ENCODE peak calls at places on chromosomes 13 and 19, in ten cellular contexts. One of them, this sample, is unnamed. For H3K36me3, the result is how much of the 10 kb centered on the place peaks cover.

GRCh38 chr13:29847501-29847983 is 2.9 kb downstream of the UBL3 start:
- DNase-seq in DND-41: no peak
- DNase-seq in heart right ventricle: peak
- DNase-seq in gastrocnemius medialis: no peak
- DNase-seq in HCT116: no peak
- DNase-seq in BE2C: peak
- DNase-seq in ascending aorta: no peak
- DNase-seq in breast epithelium: no peak
- DNase-seq in lower lobe of right lung: no peak
- DNase-seq in pancreas: no peak
- DNase-seq in this sample: no peak

GRCh38 chr13:42239644-42240043 is 32.3 kb upstream of the AKAP11 start:
- DNase-seq in BE2C: no peak
- DNase-seq in gastrocnemius medialis: no peak
- DNase-seq in breast epithelium: no peak
- DNase-seq in lower lobe of right lung: no peak
- DNase-seq in HCT116: no peak
- DNase-seq in ascending aorta: no peak
- DNase-seq in DND-41: no peak
- DNase-seq in heart right ventricle: no peak
- DNase-seq in pancreas: no peak
- DNase-seq in this sample: no peak

GRCh38 chr19:18408053-18408476 is 10.6 kb upstream of the LRRC25 start:
- DNase-seq in ascending aorta: no peak
- DNase-seq in pancreas: no peak
- DNase-seq in breast epithelium: no peak
- DNase-seq in HCT116: no peak
- DNase-seq in BE2C: peak
- DNase-seq in DND-41: peak
- DNase-seq in gastrocnemius medialis: no peak
- DNase-seq in heart right ventricle: peak
- DNase-seq in lower lobe of right lung: peak
- DNase-seq in this sample: no peak

GRCh38 chr13:26749285-26749684 is 11.3 kb downstream of the GPR12 start:
- DNase-seq in pancreas: no peak
- DNase-seq in ascending aorta: no peak
- DNase-seq in BE2C: no peak
- DNase-seq in lower lobe of right lung: no peak
- DNase-seq in breast epithelium: no peak
- DNase-seq in heart right ventricle: no peak
- DNase-seq in gastrocnemius medialis: no peak
- DNase-seq in HCT116: no peak
- DNase-seq in DND-41: no peak
- DNase-seq in this sample: no peak

GRCh38 chr13:40207110-40207478 is 459.3 kb downstream of the FOXO1 start:
- DNase-seq in BE2C: no peak
- DNase-seq in DND-41: no peak
- DNase-seq in pancreas: no peak
- DNase-seq in lower lobe of right lung: no peak
- DNase-seq in heart right ventricle: no peak
- DNase-seq in breast epithelium: no peak
- DNase-seq in ascending aorta: no peak
- DNase-seq in HCT116: no peak
- DNase-seq in gastrocnemius medialis: no peak
- DNase-seq in this sample: no peak

GRCh38 chr19:13016628-13017305 is 21.5 kb downstream of the NFIX start:
- DNase-seq in HCT116: no peak
- DNase-seq in lower lobe of right lung: no peak
- DNase-seq in pancreas: peak
- DNase-seq in DND-41: no peak
- DNase-seq in breast epithelium: no peak
- DNase-seq in heart right ventricle: no peak
- DNase-seq in ascending aorta: no peak
- DNase-seq in BE2C: no peak
- DNase-seq in gastrocnemius medialis: no peak
- DNase-seq in this sample: no peak

GRCh38 chr19:18494267-18494607 is 27.6 kb downstream of the ELL start:
- DNase-seq in BE2C: no peak
- DNase-seq in HCT116: no peak
- DNase-seq in pancreas: no peak
- DNase-seq in breast epithelium: no peak
- DNase-seq in DND-41: no peak
- DNase-seq in lower lobe of right lung: no peak
- DNase-seq in heart right ventricle: no peak
- DNase-seq in ascending aorta: no peak
- DNase-seq in gastrocnemius medialis: no peak
- DNase-seq in this sample: no peak

GRCh38 chr19:39679791-39680168 is 24.1 kb downstream of the LGALS16 start:
- DNase-seq in HCT116: no peak
- DNase-seq in DND-41: no peak
- DNase-seq in heart right ventricle: no peak
- DNase-seq in BE2C: no peak
- DNase-seq in gastrocnemius medialis: no peak
- DNase-seq in lower lobe of right lung: no peak
- DNase-seq in ascending aorta: no peak
- DNase-seq in pancreas: no peak
- DNase-seq in breast epithelium: no peak
- DNase-seq in this sample: no peak

GRCh38 chr19:40962460-40962961 is 28.6 kb upstream of the CYP2B6 start:
- DNase-seq in breast epithelium: no peak
- DNase-seq in BE2C: no peak
- DNase-seq in HCT116: no peak
- DNase-seq in gastrocnemius medialis: no peak
- DNase-seq in heart right ventricle: no peak
- DNase-seq in DND-41: no peak
- DNase-seq in pancreas: no peak
- DNase-seq in ascending aorta: no peak
- DNase-seq in lower lobe of right lung: no peak
- DNase-seq in this sample: peak

GRCh38 chr19:9324584-9324962 is 594 bp downstream of the ZNF559 start:
- DNase-seq in breast epithelium: no peak
- DNase-seq in ascending aorta: no peak
- DNase-seq in BE2C: no peak
- DNase-seq in HCT116: no peak
- DNase-seq in pancreas: no peak
- DNase-seq in gastrocnemius medialis: no peak
- DNase-seq in lower lobe of right lung: no peak
- DNase-seq in heart right ventricle: no peak
- DNase-seq in DND-41: no peak
- DNase-seq in this sample: no peak

GRCh38 chr13:21435710-21436151 is 23.4 kb downstream of the ZDHHC20 start:
- DNase-seq in pancreas: no peak
- DNase-seq in DND-41: no peak
- DNase-seq in ascending aorta: no peak
- DNase-seq in lower lobe of right lung: peak
- DNase-seq in breast epithelium: no peak
- DNase-seq in BE2C: no peak
- DNase-seq in heart right ventricle: peak
- DNase-seq in gastrocnemius medialis: peak
- DNase-seq in HCT116: peak
- DNase-seq in this sample: peak

DNA sequence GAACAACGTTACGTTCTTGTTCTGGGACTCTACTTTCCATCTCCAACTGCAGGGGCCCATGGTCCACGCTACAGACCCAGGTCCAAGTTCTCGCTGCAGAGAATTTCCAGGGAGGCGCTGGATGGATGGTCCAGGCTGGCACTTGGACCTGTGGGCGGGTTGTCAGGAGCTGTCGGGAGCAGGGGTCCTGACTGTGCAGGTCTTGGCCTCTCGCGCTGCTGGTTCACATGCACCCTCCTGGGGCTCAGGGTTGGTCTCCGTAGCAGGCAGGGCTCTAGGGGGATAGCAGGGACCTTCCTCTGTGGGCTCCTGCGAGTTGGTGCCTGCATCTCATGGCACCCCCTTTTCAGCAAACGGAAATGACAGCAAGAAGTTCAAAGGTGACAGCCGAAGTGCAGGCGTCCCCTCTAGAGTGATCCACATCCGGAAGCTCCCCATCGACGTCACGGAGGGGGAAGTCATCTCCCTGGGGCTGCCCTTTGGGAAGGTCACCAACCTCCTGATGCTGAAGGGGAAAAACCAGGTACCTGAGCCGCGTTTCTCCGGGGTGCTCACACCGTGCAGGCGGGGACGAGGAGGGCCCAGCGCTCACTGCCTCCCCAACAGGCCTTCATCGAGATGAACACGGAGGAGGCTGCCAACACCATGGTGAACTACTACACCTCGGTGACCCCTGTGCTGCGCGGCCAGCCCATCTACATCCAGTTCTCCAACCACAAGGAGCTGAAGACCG is 6.6 kb downstream of the PTBP1 start:
- DNase-seq in lower lobe of right lung: peak
- DNase-seq in pancreas: no peak
- DNase-seq in heart right ventricle: peak
- DNase-seq in gastrocnemius medialis: no peak
- DNase-seq in DND-41: no peak
- DNase-seq in ascending aorta: no peak
- DNase-seq in HCT116: no peak
- DNase-seq in breast epithelium: no peak
- DNase-seq in BE2C: no peak
- DNase-seq in this sample: no peak
- H3K36me3 ChIP-seq in lower lobe of right lung: half or more
- H3K36me3 ChIP-seq in pancreas: half or more
- H3K36me3 ChIP-seq in heart right ventricle: half or more
- H3K36me3 ChIP-seq in gastrocnemius medialis: under half
- H3K36me3 ChIP-seq in DND-41: half or more
- H3K36me3 ChIP-seq in ascending aorta: half or more
- H3K36me3 ChIP-seq in HCT116: half or more
- H3K36me3 ChIP-seq in breast epithelium: under half
- H3K36me3 ChIP-seq in BE2C: half or more
- H3K36me3 ChIP-seq in this sample: half or more

GRCh38 chr13:73397486-73398020 is 338.7 kb downstream of the KLF5 start:
- DNase-seq in DND-41: no peak
- DNase-seq in heart right ventricle: no peak
- DNase-seq in breast epithelium: no peak
- DNase-seq in BE2C: no peak
- DNase-seq in ascending aorta: no peak
- DNase-seq in pancreas: no peak
- DNase-seq in lower lobe of right lung: no peak
- DNase-seq in gastrocnemius medialis: no peak
- DNase-seq in HCT116: no peak
- DNase-seq in this sample: no peak

GRCh38 chr13:73404581-73404980 is 345.8 kb downstream of the KLF5 start:
- DNase-seq in ascending aorta: no peak
- DNase-seq in pancreas: no peak
- DNase-seq in DND-41: no peak
- DNase-seq in HCT116: no peak
- DNase-seq in BE2C: no peak
- DNase-seq in breast epithelium: no peak
- DNase-seq in gastrocnemius medialis: no peak
- DNase-seq in lower lobe of right lung: no peak
- DNase-seq in heart right ventricle: no peak
- DNase-seq in this sample: no peak

GRCh38 chr13:73399347-73400216 is 340.8 kb downstream of the KLF5 start:
- DNase-seq in breast epithelium: no peak
- DNase-seq in heart right ventricle: no peak
- DNase-seq in ascending aorta: no peak
- DNase-seq in lower lobe of right lung: no peak
- DNase-seq in pancreas: no peak
- DNase-seq in BE2C: no peak
- DNase-seq in HCT116: no peak
- DNase-seq in DND-41: no peak
- DNase-seq in gastrocnemius medialis: no peak
- DNase-seq in this sample: no peak

GRCh38 chr13:73403362-73404150 is 344.8 kb downstream of the KLF5 start:
- DNase-seq in ascending aorta: no peak
- DNase-seq in gastrocnemius medialis: no peak
- DNase-seq in DND-41: no peak
- DNase-seq in lower lobe of right lung: no peak
- DNase-seq in BE2C: no peak
- DNase-seq in pancreas: no peak
- DNase-seq in HCT116: no peak
- DNase-seq in heart right ventricle: no peak
- DNase-seq in breast epithelium: no peak
- DNase-seq in this sample: no peak

GRCh38 chr13:73401769-73402168 is 343.0 kb downstream of the KLF5 start:
- DNase-seq in DND-41: no peak
- DNase-seq in pancreas: no peak
- DNase-seq in ascending aorta: no peak
- DNase-seq in HCT116: no peak
- DNase-seq in gastrocnemius medialis: no peak
- DNase-seq in BE2C: no peak
- DNase-seq in breast epithelium: no peak
- DNase-seq in heart right ventricle: no peak
- DNase-seq in lower lobe of right lung: no peak
- DNase-seq in this sample: no peak
- TF ChIP-seq CTCF in DND-41: peak
- TF ChIP-seq CTCF in pancreas: no peak
- TF ChIP-seq CTCF in ascending aorta: no peak
- TF ChIP-seq CTCF in HCT116: peak
- TF ChIP-seq CTCF in gastrocnemius medialis: no peak
- TF ChIP-seq CTCF in BE2C: no peak
- TF ChIP-seq CTCF in breast epithelium: no peak
- TF ChIP-seq CTCF in heart right ventricle: no peak
- TF ChIP-seq CTCF in lower lobe of right lung: no peak
- TF ChIP-seq CTCF in this sample: no peak

DNA sequence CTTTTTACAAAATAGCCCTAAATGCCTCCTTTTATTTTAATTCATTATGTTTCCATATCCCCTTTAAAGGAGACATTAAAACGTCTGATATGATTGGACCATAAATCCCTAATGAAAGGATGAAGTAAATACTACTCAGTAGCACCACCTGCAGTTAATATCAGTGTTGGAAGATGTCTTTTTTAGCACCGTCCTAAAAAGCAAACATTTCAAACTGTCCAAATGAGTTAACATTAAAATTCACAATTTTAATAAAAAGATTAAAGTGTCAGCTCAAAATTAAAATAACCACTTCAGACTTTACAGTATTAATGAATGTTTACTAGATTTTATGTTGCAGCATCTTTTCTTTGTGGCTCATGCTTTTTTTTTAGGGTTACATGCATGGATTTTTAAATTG is 12.3 kb downstream of the ZNF507 start:
- DNase-seq in BE2C: no peak
- DNase-seq in gastrocnemius medialis: no peak
- DNase-seq in lower lobe of right lung: no peak
- DNase-seq in breast epithelium: no peak
- DNase-seq in HCT116: no peak
- DNase-seq in ascending aorta: no peak
- DNase-seq in pancreas: no peak
- DNase-seq in DND-41: no peak
- DNase-seq in heart right ventricle: no peak
- DNase-seq in this sample: no peak
- H3K36me3 ChIP-seq in BE2C: half or more
- H3K36me3 ChIP-seq in gastrocnemius medialis: under half
- H3K36me3 ChIP-seq in lower lobe of right lung: half or more
- H3K36me3 ChIP-seq in breast epithelium: under half
- H3K36me3 ChIP-seq in HCT116: half or more
- H3K36me3 ChIP-seq in ascending aorta: half or more
- H3K36me3 ChIP-seq in pancreas: half or more
- H3K36me3 ChIP-seq in DND-41: half or more
- H3K36me3 ChIP-seq in heart right ventricle: half or more
- H3K36me3 ChIP-seq in this sample: under half

DNA sequence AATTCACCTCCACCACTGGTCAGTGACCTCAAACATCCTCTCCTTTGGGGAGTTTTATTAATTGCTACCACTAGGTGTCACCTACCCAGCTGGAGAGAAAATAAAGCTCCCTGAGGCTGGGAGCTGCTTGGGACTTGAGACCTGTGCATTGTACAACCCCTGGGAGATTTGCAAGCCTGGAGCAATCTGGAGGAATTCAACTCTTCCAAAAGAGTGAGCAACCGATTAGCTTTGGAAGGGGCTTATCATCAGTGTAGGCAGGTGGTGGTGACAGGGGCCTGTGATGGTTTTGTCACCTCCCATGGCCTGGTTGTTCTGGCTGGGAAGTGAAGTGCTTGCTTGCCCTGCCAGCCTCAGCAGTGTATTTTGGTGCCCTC is 30.2 kb upstream of the FRY start:
- DNase-seq in pancreas: no peak
- DNase-seq in BE2C: no peak
- DNase-seq in ascending aorta: no peak
- DNase-seq in breast epithelium: no peak
- DNase-seq in HCT116: peak
- DNase-seq in DND-41: peak
- DNase-seq in gastrocnemius medialis: no peak
- DNase-seq in heart right ventricle: peak
- DNase-seq in lower lobe of right lung: no peak
- DNase-seq in this sample: no peak
- TF ChIP-seq CTCF in pancreas: peak
- TF ChIP-seq CTCF in BE2C: peak
- TF ChIP-seq CTCF in ascending aorta: peak
- TF ChIP-seq CTCF in breast epithelium: peak
- TF ChIP-seq CTCF in HCT116: peak
- TF ChIP-seq CTCF in DND-41: peak
- TF ChIP-seq CTCF in gastrocnemius medialis: peak
- TF ChIP-seq CTCF in heart right ventricle: peak
- TF ChIP-seq CTCF in lower lobe of right lung: peak
- TF ChIP-seq CTCF in this sample: peak